ENCODE peak calls at places on chromosomes 1 and 21, in five cellular contexts. I, M, H, Z and N are unnamed samples.

GRCh38 chr1:67393240-67393639 is 37.0 kb downstream of the SERBP1 start:
- DNase-seq in H (peak), Z (no peak), M (no peak), I (peak), N (no peak)

GRCh38 chr1:156524985-156525590 is 24.5 kb upstream of the MEF2D start:
- DNase-seq in M (no peak), Z (no peak), H (no peak), I (no peak), N (no peak)

GRCh38 chr1:174999926-175000696 is at the start of gene CACYBP:
- DNase-seq in I (no peak), Z (no peak), M (no peak), H (no peak), N (peak)

GRCh38 chr1:174090476-174090875 is 68.3 kb upstream of the RC3H1 start:
- DNase-seq in Z (no peak), H (no peak), M (no peak), I (no peak), N (no peak)

GRCh38 chr1:214808845-214809460 is 206.0 kb downstream of the CENPF start:
- DNase-seq in H (no peak), Z (no peak), M (peak), I (no peak), N (peak)

GRCh38 chr1:100284591-100284990 is 18.6 kb downstream of the RTCA start:
- DNase-seq in M (no peak), Z (no peak), H (no peak), I (no peak), N (no peak)

GRCh38 chr1:175089319-175089718 is 21.7 kb downstream of the TNN start:
- DNase-seq in H (peak), M (peak), Z (no peak), I (peak), N (no peak)

GRCh38 chr1:45526135-45526644 is 4.5 kb upstream of the PRDX1 start:
- DNase-seq in H (no peak), Z (no peak), M (no peak), I (no peak), N (no peak)

GRCh38 chr1:199172286-199173124 is 533.7 kb downstream of the PTPRC start:
- DNase-seq in I (no peak), Z (no peak), M (no peak), H (no peak), N (peak)

GRCh38 chr21:31707499-31707898 is 24.4 kb downstream of the SCAF4 start:
- DNase-seq in H (no peak), I (no peak), M (no peak), Z (no peak), N (no peak)

GRCh38 chr1:168835153-168835648 is 106.2 kb upstream of the DPT start:
- DNase-seq in I (no peak), M (no peak), H (no peak), Z (no peak), N (no peak)

GRCh38 chr21:41783476-41784150 is 16.8 kb upstream of the RIPK4 start:
- DNase-seq in I (no peak), M (no peak), H (no peak), Z (no peak), N (peak)

GRCh38 chr1:181632960-181633359 is 149.6 kb downstream of the CACNA1E start:
- DNase-seq in Z (no peak), M (no peak), H (no peak), I (no peak), N (no peak)

DNA sequence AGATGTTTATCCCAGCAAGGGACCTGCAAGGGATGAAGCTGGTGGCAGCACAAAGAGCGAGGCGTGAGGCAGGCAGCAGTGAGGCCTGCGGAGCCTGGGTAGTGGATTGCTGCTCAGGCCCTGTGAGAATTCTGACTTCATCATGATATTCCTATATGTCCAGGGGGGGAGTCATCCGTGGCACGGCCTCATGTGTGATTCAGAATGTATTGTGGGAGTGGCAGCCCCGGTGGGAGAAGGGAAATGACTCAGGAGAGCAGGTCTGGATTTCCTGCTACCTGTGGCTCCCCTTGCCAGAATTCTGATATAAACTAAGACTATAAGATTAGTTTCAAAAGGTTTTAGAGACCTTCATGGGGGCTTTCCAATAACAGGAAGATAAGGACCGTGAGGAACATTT is 240.9 kb downstream of the CAMTA1 start:
- DNase-seq in Z (no peak), I (no peak), H (no peak), M (no peak), N (no peak)
- H3K27ac ChIP-seq in Z (no peak), I (no peak), H (no peak), M (no peak), N (no peak)

DNA sequence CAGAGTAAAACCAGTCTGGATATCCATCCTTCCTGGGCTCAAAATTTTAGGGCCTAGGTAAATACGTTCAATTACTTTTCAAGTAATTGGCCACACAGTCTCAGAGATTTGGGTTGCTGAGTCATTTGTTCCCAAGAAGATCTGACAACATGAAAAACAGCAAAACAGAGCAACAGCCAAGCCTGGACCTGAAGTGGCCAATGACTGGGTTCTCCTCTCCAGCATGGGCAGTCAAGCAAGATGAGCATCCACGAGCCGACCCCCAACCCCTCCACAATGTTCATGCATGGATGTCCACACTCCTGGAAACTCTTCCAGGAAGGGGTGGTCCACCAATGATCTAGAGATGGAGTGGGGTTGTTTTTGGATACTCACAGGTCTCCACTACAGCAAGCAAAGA is 72.8 kb downstream of the CD46 start:
- DNase-seq in I (peak), M (no peak), Z (no peak), H (no peak), N (no peak)
- TF ChIP-seq CTCF in I (no peak), M (no peak), Z (no peak), H (no peak), N (no peak)

GRCh38 chr1:1204425-1204920 is 1.9 kb downstream of the TNFRSF18 start:
- DNase-seq in Z (peak), H (peak), I (peak), M (no peak), N (no peak)

GRCh38 chr1:1206376-1207253 is at the start of gene TNFRSF18:
- DNase-seq in H (peak), I (peak), Z (peak), M (peak), N (no peak)

GRCh38 chr1:1203561-1204424 is 2.6 kb downstream of the TNFRSF18 start:
- DNase-seq in Z (peak), M (no peak), I (peak), H (peak), N (no peak)

GRCh38 chr1:1205769-1206375 is 520 bp downstream of the TNFRSF18 start:
- DNase-seq in M (no peak), I (peak), H (peak), Z (peak), N (no peak)

DNA sequence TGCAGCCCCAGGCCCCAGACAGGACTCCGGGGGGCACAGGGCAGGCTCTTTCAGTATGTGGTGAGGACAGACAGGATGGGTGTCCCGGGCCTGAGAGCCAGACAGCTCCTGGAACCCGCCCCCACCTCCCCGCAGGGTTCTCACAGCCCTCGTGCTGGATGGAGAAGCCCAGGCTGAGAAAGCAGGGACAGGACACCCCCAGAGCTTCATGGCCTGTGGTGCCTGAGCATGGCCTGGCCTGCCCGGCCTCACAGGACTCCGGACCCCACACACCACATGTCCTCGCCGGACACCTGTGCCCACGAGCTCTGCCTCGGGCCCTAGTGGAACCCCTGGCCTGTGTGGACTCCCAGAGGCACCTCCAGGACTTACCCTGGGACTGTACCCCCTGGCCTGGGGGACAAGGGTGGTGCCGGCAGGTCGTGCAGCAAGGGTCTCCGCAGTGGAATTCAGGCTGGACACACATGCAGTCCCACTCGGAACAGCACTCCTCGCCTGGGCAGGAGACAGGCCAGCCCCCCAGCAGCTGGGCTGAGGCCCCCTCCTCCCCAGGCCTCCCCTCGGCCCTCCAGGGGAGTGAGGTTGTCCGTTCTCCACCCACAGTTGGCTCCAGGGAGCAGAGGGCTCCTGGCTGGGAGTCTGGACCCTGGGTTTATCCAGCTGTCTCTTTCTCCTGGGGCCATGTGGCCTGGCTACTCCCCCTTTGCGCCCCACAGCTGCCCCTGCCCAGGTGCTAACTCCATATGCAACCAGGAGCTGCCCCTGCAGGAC is 1.2 kb downstream of the TNFRSF18 start:
- DNase-seq in I (peak), Z (peak), M (no peak), H (peak), N (no peak)
- H3K4me3 ChIP-seq in I (no peak), Z (no peak), M (no peak), H (no peak), N (no peak)

GRCh38 chr1:54326577-54327385 is 79.4 kb downstream of the SSBP3 start:
- DNase-seq in M (no peak), I (no peak), H (no peak), Z (no peak), N (no peak)

GRCh38 chr1:54323324-54323739 is 82.9 kb downstream of the SSBP3 start:
- DNase-seq in H (no peak), M (no peak), Z (no peak), I (no peak), N (no peak)

GRCh38 chr1:54325705-54326461 is 80.3 kb downstream of the SSBP3 start:
- DNase-seq in M (no peak), H (no peak), I (no peak), Z (no peak), N (no peak)

GRCh38 chr1:54324750-54325704 is 81.2 kb downstream of the SSBP3 start:
- DNase-seq in Z (no peak), H (no peak), I (no peak), M (no peak), N (no peak)

GRCh38 chr1:54324031-54324654 is 82.1 kb downstream of the SSBP3 start:
- DNase-seq in H (peak), I (no peak), M (peak), Z (no peak), N (peak)
- H3K27ac ChIP-seq in H (peak), I (peak), M (no peak), Z (peak), N (no peak)

DNA sequence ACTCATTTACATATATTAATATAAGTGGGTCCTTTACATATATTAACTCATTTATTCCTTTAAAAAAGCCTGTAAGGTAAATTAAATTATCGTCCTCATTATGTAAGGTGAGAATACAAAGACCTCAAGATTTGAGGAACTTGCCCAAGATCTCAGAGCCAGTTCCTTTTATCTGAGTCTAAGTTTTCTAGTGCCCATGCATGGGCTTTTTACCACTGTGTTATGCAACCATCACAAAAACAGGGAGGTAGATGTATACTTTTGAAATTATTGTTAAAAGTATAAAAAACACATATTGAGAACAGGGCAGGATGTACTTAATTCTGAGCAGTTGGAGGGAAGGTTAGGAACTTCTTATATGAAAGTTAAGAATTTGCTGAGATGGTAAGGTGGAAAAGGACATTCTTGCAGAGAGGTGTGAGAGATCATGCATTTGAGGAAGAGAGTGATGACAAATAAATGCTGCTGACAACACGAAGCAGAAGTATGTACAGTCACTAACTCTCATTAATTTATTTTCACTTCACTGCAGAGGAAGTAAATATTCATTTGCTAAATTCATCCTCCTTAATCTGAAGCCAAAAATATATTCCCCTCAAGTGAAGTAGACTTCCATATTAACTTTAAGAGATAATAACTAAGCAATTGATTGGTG is 28.9 kb upstream of the LYPLAL1 start:
- DNase-seq in H (no peak), I (no peak), M (no peak), Z (no peak), N (no peak)
- TF ChIP-seq CTCF in H (no peak), I (no peak), M (no peak), Z (no peak), N (no peak)

GRCh38 chr1:204206121-204206520 is 7.7 kb downstream of the GOLT1A start:
- DNase-seq in M (no peak), Z (no peak), H (no peak), I (no peak), N (no peak)
- H3K4me3 ChIP-seq in M (no peak), Z (no peak), H (no peak), I (no peak), N (no peak)

DNA sequence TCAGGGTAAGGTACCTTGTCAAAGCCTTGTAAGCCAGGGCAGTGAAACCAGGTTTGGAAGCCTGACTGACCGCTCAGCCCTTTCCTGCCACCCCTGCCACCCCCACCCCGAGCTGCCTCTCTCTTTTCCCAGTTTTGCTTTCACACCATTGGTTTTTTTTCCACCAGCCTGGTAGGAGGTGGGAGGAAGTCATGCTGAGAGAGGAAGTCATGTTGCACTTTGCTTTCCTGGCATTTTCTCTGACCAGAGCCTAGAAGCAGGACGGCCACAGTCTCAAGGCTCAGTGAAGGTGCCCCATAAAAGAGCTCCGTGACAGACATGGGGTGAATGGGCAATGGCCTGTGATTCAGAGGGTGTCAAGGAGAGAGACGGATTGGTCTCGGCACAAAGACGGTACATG is 42.2 kb upstream of the DMRTB1 start:
- DNase-seq in M (no peak), H (no peak), I (no peak), Z (no peak), N (no peak)
- H3K27ac ChIP-seq in M (no peak), H (no peak), I (no peak), Z (no peak), N (no peak)

GRCh38 chr1:4741876-4742423 is 87.5 kb downstream of the AJAP1 start:
- DNase-seq in I (no peak), M (no peak), H (no peak), Z (no peak), N (no peak)
- TF ChIP-seq CTCF in I (no peak), M (no peak), H (no peak), Z (no peak), N (no peak)

DNA sequence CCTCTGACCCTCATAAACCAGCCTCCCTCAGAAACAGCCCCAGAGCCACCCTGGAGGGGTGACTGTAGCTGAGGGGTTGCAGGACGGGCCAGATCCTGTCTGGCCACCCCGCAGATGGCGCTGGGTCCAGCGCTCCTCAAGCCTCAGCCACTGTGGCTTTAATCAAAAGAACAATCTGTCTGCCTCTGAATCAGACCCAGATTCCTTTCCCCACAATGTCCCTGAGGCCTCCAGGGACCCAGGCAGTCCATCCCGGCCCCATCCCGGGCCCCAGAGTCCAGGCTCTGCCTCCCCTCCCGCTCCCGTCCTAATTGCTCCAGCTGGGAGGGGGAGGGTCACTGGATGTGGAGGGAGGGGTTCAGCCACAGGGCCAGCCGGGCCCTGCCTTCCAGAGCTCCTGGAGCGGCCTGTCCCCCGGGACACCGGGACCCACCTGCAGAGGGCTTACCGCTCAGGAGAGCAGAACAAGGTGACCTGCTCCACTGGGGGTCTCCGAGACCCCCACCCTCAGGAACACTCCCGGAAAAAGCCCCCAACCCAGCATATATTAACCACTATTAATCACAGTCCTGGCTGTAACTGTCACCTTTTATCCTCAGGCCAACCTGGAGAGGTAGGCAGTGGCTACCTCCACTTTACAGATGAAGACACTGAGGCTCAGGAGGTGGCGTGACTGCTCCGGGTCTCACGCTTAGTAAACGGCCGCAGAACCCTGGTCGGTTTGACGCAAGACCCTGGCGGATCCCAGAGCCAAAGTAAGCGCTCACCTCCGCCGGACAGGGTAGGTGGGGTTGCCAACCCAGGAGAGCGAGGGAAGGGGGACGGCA is 807 bp upstream of the FBLIM1 start:
- DNase-seq in I (no peak), Z (no peak), H (no peak), M (peak), N (peak)
- H3K4me3 ChIP-seq in I (peak), Z (peak), H (peak), M (peak), N (peak)